ENCODE peak calls at places on chromosomes 3 and 15, in nine cellular contexts. T is brain microvascular endothelial cell, G is colonic mucosa, H is IMR-90, R is body of pancreas, K is fibroblast of pulmonary artery, A is ovary, I is GM12865, B is GM06990. Z is an unnamed sample.

GRCh38 chr15:101264011-101264410 is 12.2 kb upstream of the CHSY1 start:
- DNase-seq in T (peak), G (no peak), H (peak), R (no peak), K (peak), A (no peak), I (peak), B (peak), Z (no peak)

GRCh38 chr3:182787302-182788036 is 5.8 kb upstream of the ATP11B start:
- DNase-seq in T (peak), G (no peak), H (peak), R (no peak), K (peak), A (no peak), I (no peak), B (no peak), Z (no peak)

GRCh38 chr3:56111651-56112250 is 356.5 kb downstream of the ERC2 start:
- DNase-seq in T (no peak), G (no peak), H (no peak), R (no peak), K (no peak), A (no peak), I (no peak), B (no peak), Z (no peak)

GRCh38 chr3:69080233-69080644 is at the start of gene UBA3:
- DNase-seq in T (peak), G (peak), H (peak), R (peak), K (peak), A (peak), I (peak), B (peak), Z (peak)

GRCh38 chr3:185822221-185822956 is 2.5 kb downstream of the IGF2BP2 start:
- DNase-seq in T (no peak), G (no peak), H (peak), R (no peak), K (peak), A (no peak), I (no peak), B (no peak), Z (no peak)

GRCh38 chr15:63401714-63402497 is 20.3 kb upstream of the CA12 start:
- DNase-seq in T (no peak), G (no peak), H (no peak), R (no peak), K (no peak), A (no peak), I (no peak), B (no peak), Z (no peak)

GRCh38 chr3:139534444-139534812 is 5.1 kb downstream of the RBP1 start:
- DNase-seq in T (peak), G (peak), H (peak), R (peak), K (peak), A (no peak), I (peak), B (no peak), Z (no peak)

GRCh38 chr3:38834110-38834509 is 18.1 kb upstream of the SCN10A start:
- DNase-seq in T (peak), G (peak), H (peak), R (peak), K (peak), A (peak), I (no peak), B (no peak), Z (no peak)

GRCh38 chr3:25021816-25022215 is 406.2 kb upstream of the RARB start:
- DNase-seq in T (peak), G (no peak), H (peak), R (no peak), K (peak), A (no peak), I (peak), B (no peak), Z (no peak)

GRCh38 chr3:184737641-184738518 is 26.0 kb upstream of the MAGEF1 start:
- DNase-seq in T (peak), G (no peak), H (peak), R (no peak), K (peak), A (no peak), I (no peak), B (no peak), Z (peak)

GRCh38 chr3:5105050-5105449 is 17.0 kb upstream of the ARL8B start:
- DNase-seq in T (no peak), G (no peak), H (no peak), R (no peak), K (no peak), A (no peak), I (no peak), B (no peak), Z (no peak)

GRCh38 chr3:58260261-58260731 is 22.7 kb downstream of the ABHD6 start:
- DNase-seq in T (peak), G (no peak), H (peak), R (no peak), K (peak), A (no peak), I (no peak), B (no peak), Z (no peak)

GRCh38 chr15:99421172-99421656 is 144.6 kb upstream of the MEF2A start:
- DNase-seq in T (no peak), G (peak), H (peak), R (no peak), K (peak), A (no peak), I (no peak), B (no peak), Z (no peak)

GRCh38 chr3:65412591-65412990 is 626.1 kb downstream of the MAGI1 start:
- DNase-seq in T (no peak), G (peak), H (no peak), R (peak), K (no peak), A (no peak), I (no peak), B (peak), Z (no peak)

GRCh38 chr15:49423021-49423420 is at the start of gene FGF7:
- DNase-seq in T (no peak), G (no peak), H (peak), R (no peak), K (peak), A (peak), I (no peak), B (no peak), Z (no peak)

GRCh38 chr15:39747326-39747725 is 35.3 kb downstream of the FSIP1 start:
- DNase-seq in T (peak), G (no peak), H (peak), R (no peak), K (peak), A (no peak), I (no peak), B (no peak), Z (no peak)

GRCh38 chr3:32334675-32335074 is 57.0 kb upstream of the CMTM7 start:
- DNase-seq in T (no peak), G (no peak), H (no peak), R (no peak), K (no peak), A (no peak), I (peak), B (no peak), Z (no peak)

GRCh38 chr15:67826717-67827560 is 1.6 kb downstream of the SKOR1 start:
- DNase-seq in T (no peak), G (no peak), H (no peak), R (no peak), K (no peak), A (no peak), I (no peak), B (no peak), Z (peak)

GRCh38 chr15:90362936-90363212 is 10.8 kb downstream of the ZNF774 start:
- DNase-seq in T (peak), G (no peak), H (peak), R (no peak), K (peak), A (no peak), I (no peak), B (no peak), Z (no peak)

GRCh38 chr3:155026999-155027591 is 53.0 kb upstream of the MME start:
- DNase-seq in T (peak), G (no peak), H (peak), R (no peak), K (peak), A (no peak), I (no peak), B (no peak), Z (no peak)

GRCh38 chr3:152348436-152349177 is 79.9 kb downstream of the MBNL1 start:
- DNase-seq in T (no peak), G (no peak), H (peak), R (no peak), K (no peak), A (no peak), I (no peak), B (no peak), Z (no peak)

GRCh38 chr3:36729204-36730056 is 34.9 kb downstream of the DCLK3 start:
- DNase-seq in T (peak), G (no peak), H (peak), R (no peak), K (peak), A (no peak), I (peak), B (no peak), Z (no peak)

GRCh38 chr15:63043391-63044076 is 987 bp downstream of the TPM1 start:
- DNase-seq in T (no peak), G (peak), H (no peak), R (no peak), K (no peak), A (peak), I (no peak), B (peak), Z (no peak)

GRCh38 chr3:187310954-187311470 is 19.5 kb upstream of the MASP1 start:
- DNase-seq in T (no peak), G (no peak), H (no peak), R (no peak), K (no peak), A (no peak), I (no peak), B (no peak), Z (no peak)

GRCh38 chr3:189146842-189147241 is 24.9 kb upstream of the TPRG1 start:
- DNase-seq in T (no peak), G (no peak), H (no peak), R (no peak), K (no peak), A (no peak), I (no peak), B (no peak), Z (no peak)

GRCh38 chr15:55589297-55589696 is 1.2 kb upstream of the PYGO1 start:
- DNase-seq in T (no peak), G (no peak), H (no peak), R (no peak), K (no peak), A (no peak), I (no peak), B (no peak), Z (no peak)

GRCh38 chr15:78808550-78808949 is 2.7 kb downstream of the ADAMTS7 start:
- DNase-seq in T (peak), G (peak), H (peak), R (peak), K (peak), A (no peak), I (peak), B (no peak), Z (no peak)

GRCh38 chr3:173814809-173815208 is 417.3 kb downstream of the NLGN1 start:
- DNase-seq in T (no peak), G (no peak), H (no peak), R (no peak), K (no peak), A (no peak), I (no peak), B (no peak), Z (no peak)

GRCh38 chr15:80695099-80695910 is at the start of gene ABHD17C:
- DNase-seq in T (peak), G (peak), H (peak), R (peak), K (peak), A (peak), I (peak), B (peak), Z (no peak)

GRCh38 chr15:39946862-39947261 is 12.9 kb downstream of the EIF2AK4 start:
- DNase-seq in T (peak), G (no peak), H (peak), R (no peak), K (peak), A (no peak), I (no peak), B (no peak), Z (no peak)

GRCh38 chr15:68385240-68385561 is 46.8 kb downstream of the ITGA11 start:
- DNase-seq in T (no peak), G (peak), H (no peak), R (no peak), K (no peak), A (no peak), I (no peak), B (no peak), Z (no peak)

GRCh38 chr3:152524198-152525140 is 255.7 kb downstream of the MBNL1 start:
- DNase-seq in T (peak), G (peak), H (peak), R (peak), K (peak), A (peak), I (peak), B (no peak), Z (no peak)

GRCh38 chr3:49924683-49925082 is 4.9 kb downstream of the MON1A start:
- DNase-seq in T (peak), G (no peak), H (peak), R (no peak), K (peak), A (no peak), I (no peak), B (no peak), Z (no peak)

GRCh38 chr3:58117561-58118305 is 93.0 kb downstream of the DNASE1L3 start:
- DNase-seq in T (peak), G (peak), H (peak), R (peak), K (peak), A (peak), I (no peak), B (no peak), Z (no peak)

GRCh38 chr3:156793851-156794250 is 32.3 kb upstream of the LEKR1 start:
- DNase-seq in T (no peak), G (no peak), H (no peak), R (no peak), K (no peak), A (no peak), I (no peak), B (no peak), Z (no peak)

GRCh38 chr15:41935566-41936020 is 36.8 kb downstream of the EHD4 start:
- DNase-seq in T (no peak), G (no peak), H (no peak), R (no peak), K (no peak), A (no peak), I (peak), B (no peak), Z (no peak)

GRCh38 chr3:170643831-170644230 is 58.0 kb upstream of the SLC7A14 start:
- DNase-seq in T (no peak), G (no peak), H (no peak), R (no peak), K (no peak), A (no peak), I (no peak), B (no peak), Z (no peak)

GRCh38 chr15:84823580-84823878 is 6.4 kb downstream of the ALPK3 start:
- DNase-seq in T (no peak), G (no peak), H (no peak), R (no peak), K (no peak), A (no peak), I (no peak), B (no peak), Z (no peak)

GRCh38 chr15:84828433-84828908 is 11.3 kb downstream of the ALPK3 start:
- DNase-seq in T (no peak), G (no peak), H (no peak), R (no peak), K (peak), A (peak), I (no peak), B (no peak), Z (no peak)

GRCh38 chr15:84827246-84827645 is 10.1 kb downstream of the ALPK3 start:
- DNase-seq in T (no peak), G (no peak), H (no peak), R (no peak), K (no peak), A (no peak), I (no peak), B (no peak), Z (no peak)

GRCh38 chr15:84824260-84824690 is 7.1 kb downstream of the ALPK3 start:
- DNase-seq in T (no peak), G (peak), H (no peak), R (no peak), K (peak), A (peak), I (no peak), B (no peak), Z (no peak)

DNA sequence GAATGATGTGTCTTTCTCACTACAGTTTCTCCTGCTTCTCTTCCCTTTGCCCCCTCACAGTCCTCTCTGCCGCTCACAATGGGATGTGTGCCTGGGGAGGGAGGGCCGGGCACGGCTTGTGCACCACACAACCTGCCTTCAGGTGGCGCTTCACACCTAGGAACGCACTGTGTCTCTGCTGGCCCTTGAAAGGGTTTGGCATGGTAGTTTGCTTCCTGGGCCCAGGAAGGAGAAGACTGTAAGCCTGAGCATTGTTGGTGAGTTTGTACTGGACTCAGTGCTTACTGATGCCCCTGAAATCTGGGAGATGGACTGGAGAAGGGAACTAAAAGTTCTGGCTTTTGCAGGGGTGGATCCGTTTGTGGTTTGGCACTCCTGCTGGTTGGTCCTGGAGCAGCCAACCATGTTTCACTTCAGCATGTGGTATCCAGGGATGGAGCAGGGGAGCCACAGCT is 9.2 kb downstream of the ALPK3 start:
- DNase-seq in T (no peak), G (peak), H (no peak), R (peak), K (peak), A (no peak), I (peak), B (no peak), Z (no peak)
- TF ChIP-seq CTCF in T (peak), G (peak), H (no peak), R (peak), K (peak), A (no peak), I (peak), B (peak), Z (peak)

DNA sequence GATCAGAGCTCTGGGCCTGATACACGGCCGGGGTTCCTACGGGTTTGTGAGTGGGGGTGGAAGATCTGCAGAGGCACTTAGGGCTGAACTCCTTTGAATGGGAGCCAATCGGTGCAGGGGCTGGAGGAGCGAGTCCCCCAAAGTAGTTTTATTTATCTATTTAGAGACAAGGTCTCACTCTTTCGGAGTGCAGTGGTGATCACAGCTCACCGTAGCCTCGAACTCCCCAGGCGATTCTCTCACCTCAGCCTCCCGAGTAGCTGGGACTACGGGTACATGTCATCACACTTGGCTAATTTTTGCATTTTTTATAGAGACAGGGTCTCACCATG is 1.6 kb upstream of the CELSR3 start:
- DNase-seq in T (no peak), G (no peak), H (no peak), R (no peak), K (no peak), A (no peak), I (no peak), B (no peak), Z (no peak)
- TF ChIP-seq CTCF in T (no peak), G (no peak), H (no peak), R (no peak), K (no peak), A (no peak), I (no peak), B (no peak), Z (peak)

GRCh38 chr3:123941150-123941941 is 19.7 kb downstream of the CCDC14 start:
- DNase-seq in T (no peak), G (no peak), H (no peak), R (no peak), K (peak), A (no peak), I (no peak), B (no peak), Z (no peak)
- TF ChIP-seq CTCF in T (peak), G (no peak), H (peak), R (no peak), K (peak), A (peak), I (no peak), B (no peak), Z (peak)

GRCh38 chr3:12648384-12648959 is 15.4 kb downstream of the RAF1 start:
- DNase-seq in T (no peak), G (no peak), H (no peak), R (no peak), K (no peak), A (no peak), I (peak), B (peak), Z (no peak)
- TF ChIP-seq CTCF in T (no peak), G (no peak), H (no peak), R (no peak), K (no peak), A (no peak), I (no peak), B (no peak), Z (no peak)

GRCh38 chr3:115861166-115861733 is 237.9 kb downstream of the GAP43 start:
- DNase-seq in T (no peak), G (no peak), H (no peak), R (no peak), K (no peak), A (no peak), I (peak), B (no peak), Z (no peak)
- TF ChIP-seq CTCF in T (no peak), G (no peak), H (no peak), R (no peak), K (peak), A (no peak), I (peak), B (peak), Z (peak)

DNA sequence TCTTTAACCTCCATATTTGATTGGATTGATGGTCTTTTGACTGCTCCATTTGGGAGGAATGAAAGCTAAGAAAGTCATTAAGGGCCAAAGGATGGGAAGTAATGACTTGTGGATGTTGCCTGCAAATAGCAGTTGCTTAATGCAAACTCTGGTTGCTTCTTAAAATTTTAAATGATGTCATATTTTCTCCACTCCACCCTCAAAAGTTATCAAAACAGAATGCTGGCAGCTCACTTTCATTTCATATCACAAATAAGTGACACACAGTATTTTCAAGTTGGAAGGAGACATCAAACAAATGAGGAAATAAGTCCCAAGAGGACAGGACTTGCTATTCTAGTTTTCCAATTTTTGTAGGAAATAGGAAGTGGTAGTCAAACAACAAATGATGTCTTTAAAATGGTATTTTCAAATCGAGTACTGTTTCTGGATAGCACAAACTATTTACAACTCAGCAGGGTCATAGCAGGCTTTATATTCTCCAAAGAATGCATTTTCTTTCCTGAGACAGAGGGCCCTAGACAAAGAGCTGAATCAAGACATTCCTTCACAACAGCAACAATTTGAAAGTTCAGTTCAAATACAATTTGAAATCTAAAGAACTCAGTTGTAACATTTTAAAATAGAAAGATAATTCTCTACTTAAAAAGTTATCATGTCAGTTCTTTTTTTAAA is 165.1 kb upstream of the UBE2E1 start:
- DNase-seq in T (no peak), G (no peak), H (peak), R (no peak), K (no peak), A (no peak), I (no peak), B (no peak), Z (no peak)
- TF ChIP-seq CTCF in T (no peak), G (no peak), H (no peak), R (no peak), K (no peak), A (no peak), I (no peak), B (no peak), Z (no peak)

GRCh38 chr15:51382787-51383186 is 41.3 kb downstream of the GLDN start:
- DNase-seq in T (peak), G (no peak), H (peak), R (peak), K (peak), A (no peak), I (peak), B (no peak), Z (no peak)
- TF ChIP-seq CTCF in T (peak), G (peak), H (peak), R (no peak), K (peak), A (no peak), I (peak), B (peak), Z (peak)

Z was measured in chondrocyte.